ENCODE peak calls at places on chromosomes 13 and 19, in ten cellular contexts. One of them, this sample, is unnamed.

GRCh38 chr19:1063030-1063908 is 3.7 kb upstream of the ARHGAP45 start:
- DNase-seq in stimulated activated CD4-positive, alpha-beta T cell treated with anti-CD3 and anti-CD28 coated beads, Interleukin-4, amount 100 ng/mL, for 4 hours: no peak
- DNase-seq in PC-3: peak; percentile 29
- DNase-seq in activated CD4-positive, CD25-positive, alpha-beta regulatory T cell treated with anti-CD3 and anti-CD28 coated beads, Interleukin-2, amount 50 U/mL, for 72 hours: peak; percentile 67
- DNase-seq in DMS53: peak; percentile 56
- DNase-seq in NB4: peak; percentile 56
- DNase-seq in EL: no peak
- DNase-seq in stimulated activated CD8-positive, alpha-beta memory T cell treated with anti-CD3 and anti-CD28 coated beads, Interleukin-7, amount 100 ng/mL, for 48 hours: no peak
- DNase-seq in CD8-positive, alpha-beta memory T cell: peak; percentile 80
- DNase-seq in NCI-H526 treated with DMSO at 0.1 percent for 48 hours: no peak
- DNase-seq in this sample: peak; percentile 45

GRCh38 chr13:113786262-113786841 is 27.3 kb downstream of the TMEM255B start:
- DNase-seq in DMS53: no peak
- DNase-seq in NCI-H526 treated with DMSO at 0.1 percent for 48 hours: no peak
- DNase-seq in CD8-positive, alpha-beta memory T cell: no peak
- DNase-seq in EL: peak; percentile 78
- DNase-seq in activated CD4-positive, CD25-positive, alpha-beta regulatory T cell treated with anti-CD3 and anti-CD28 coated beads, Interleukin-2, amount 50 U/mL, for 72 hours: no peak
- DNase-seq in PC-3: peak; percentile 15
- DNase-seq in NB4: no peak
- DNase-seq in stimulated activated CD4-positive, alpha-beta T cell treated with anti-CD3 and anti-CD28 coated beads, Interleukin-4, amount 100 ng/mL, for 4 hours: no peak
- DNase-seq in stimulated activated CD8-positive, alpha-beta memory T cell treated with anti-CD3 and anti-CD28 coated beads, Interleukin-7, amount 100 ng/mL, for 48 hours: no peak
- DNase-seq in this sample: peak; percentile 80

GRCh38 chr13:111322001-111322915 is 1.8 kb downstream of the TEX29 start:
- DNase-seq in DMS53: no peak
- DNase-seq in NB4: no peak
- DNase-seq in NCI-H526 treated with DMSO at 0.1 percent for 48 hours: no peak
- DNase-seq in CD8-positive, alpha-beta memory T cell: no peak
- DNase-seq in PC-3: no peak
- DNase-seq in stimulated activated CD8-positive, alpha-beta memory T cell treated with anti-CD3 and anti-CD28 coated beads, Interleukin-7, amount 100 ng/mL, for 48 hours: no peak
- DNase-seq in stimulated activated CD4-positive, alpha-beta T cell treated with anti-CD3 and anti-CD28 coated beads, Interleukin-4, amount 100 ng/mL, for 4 hours: no peak
- DNase-seq in activated CD4-positive, CD25-positive, alpha-beta regulatory T cell treated with anti-CD3 and anti-CD28 coated beads, Interleukin-2, amount 50 U/mL, for 72 hours: no peak
- DNase-seq in EL: no peak
- DNase-seq in this sample: no peak

GRCh38 chr19:32830231-32831014 is 39.1 kb downstream of the SLC7A9 start:
- DNase-seq in DMS53: no peak
- DNase-seq in stimulated activated CD8-positive, alpha-beta memory T cell treated with anti-CD3 and anti-CD28 coated beads, Interleukin-7, amount 100 ng/mL, for 48 hours: no peak
- DNase-seq in CD8-positive, alpha-beta memory T cell: no peak
- DNase-seq in EL: peak; percentile 90
- DNase-seq in NB4: no peak
- DNase-seq in activated CD4-positive, CD25-positive, alpha-beta regulatory T cell treated with anti-CD3 and anti-CD28 coated beads, Interleukin-2, amount 50 U/mL, for 72 hours: no peak
- DNase-seq in stimulated activated CD4-positive, alpha-beta T cell treated with anti-CD3 and anti-CD28 coated beads, Interleukin-4, amount 100 ng/mL, for 4 hours: no peak
- DNase-seq in NCI-H526 treated with DMSO at 0.1 percent for 48 hours: no peak
- DNase-seq in PC-3: peak; percentile 25
- DNase-seq in this sample: peak; percentile 86

GRCh38 chr19:13120817-13121216 is 2.8 kb downstream of the NACC1 start:
- DNase-seq in DMS53: no peak
- DNase-seq in EL: peak; percentile 69
- DNase-seq in CD8-positive, alpha-beta memory T cell: no peak
- DNase-seq in stimulated activated CD4-positive, alpha-beta T cell treated with anti-CD3 and anti-CD28 coated beads, Interleukin-4, amount 100 ng/mL, for 4 hours: no peak
- DNase-seq in NCI-H526 treated with DMSO at 0.1 percent for 48 hours: no peak
- DNase-seq in PC-3: no peak
- DNase-seq in NB4: no peak
- DNase-seq in activated CD4-positive, CD25-positive, alpha-beta regulatory T cell treated with anti-CD3 and anti-CD28 coated beads, Interleukin-2, amount 50 U/mL, for 72 hours: no peak
- DNase-seq in stimulated activated CD8-positive, alpha-beta memory T cell treated with anti-CD3 and anti-CD28 coated beads, Interleukin-7, amount 100 ng/mL, for 48 hours: no peak
- DNase-seq in this sample: peak; percentile 86

GRCh38 chr13:30457306-30457891 is 8.3 kb downstream of the HMGB1 start:
- DNase-seq in CD8-positive, alpha-beta memory T cell: no peak
- DNase-seq in stimulated activated CD8-positive, alpha-beta memory T cell treated with anti-CD3 and anti-CD28 coated beads, Interleukin-7, amount 100 ng/mL, for 48 hours: no peak
- DNase-seq in stimulated activated CD4-positive, alpha-beta T cell treated with anti-CD3 and anti-CD28 coated beads, Interleukin-4, amount 100 ng/mL, for 4 hours: no peak
- DNase-seq in EL: no peak
- DNase-seq in DMS53: peak; percentile 25
- DNase-seq in NB4: peak; percentile 31
- DNase-seq in activated CD4-positive, CD25-positive, alpha-beta regulatory T cell treated with anti-CD3 and anti-CD28 coated beads, Interleukin-2, amount 50 U/mL, for 72 hours: no peak
- DNase-seq in NCI-H526 treated with DMSO at 0.1 percent for 48 hours: no peak
- DNase-seq in PC-3: no peak
- DNase-seq in this sample: no peak

GRCh38 chr13:22235285-22235949 is 564.5 kb downstream of the FGF9 start:
- DNase-seq in EL: no peak
- DNase-seq in stimulated activated CD4-positive, alpha-beta T cell treated with anti-CD3 and anti-CD28 coated beads, Interleukin-4, amount 100 ng/mL, for 4 hours: peak; percentile 3
- DNase-seq in NB4: no peak
- DNase-seq in activated CD4-positive, CD25-positive, alpha-beta regulatory T cell treated with anti-CD3 and anti-CD28 coated beads, Interleukin-2, amount 50 U/mL, for 72 hours: no peak
- DNase-seq in PC-3: no peak
- DNase-seq in NCI-H526 treated with DMSO at 0.1 percent for 48 hours: no peak
- DNase-seq in CD8-positive, alpha-beta memory T cell: no peak
- DNase-seq in stimulated activated CD8-positive, alpha-beta memory T cell treated with anti-CD3 and anti-CD28 coated beads, Interleukin-7, amount 100 ng/mL, for 48 hours: no peak
- DNase-seq in DMS53: no peak
- DNase-seq in this sample: no peak

GRCh38 chr13:78600317-78600899 is 2.9 kb downstream of the POU4F1 start:
- DNase-seq in stimulated activated CD4-positive, alpha-beta T cell treated with anti-CD3 and anti-CD28 coated beads, Interleukin-4, amount 100 ng/mL, for 4 hours: no peak
- DNase-seq in EL: no peak
- DNase-seq in DMS53: no peak
- DNase-seq in stimulated activated CD8-positive, alpha-beta memory T cell treated with anti-CD3 and anti-CD28 coated beads, Interleukin-7, amount 100 ng/mL, for 48 hours: no peak
- DNase-seq in CD8-positive, alpha-beta memory T cell: no peak
- DNase-seq in NB4: no peak
- DNase-seq in activated CD4-positive, CD25-positive, alpha-beta regulatory T cell treated with anti-CD3 and anti-CD28 coated beads, Interleukin-2, amount 50 U/mL, for 72 hours: no peak
- DNase-seq in NCI-H526 treated with DMSO at 0.1 percent for 48 hours: no peak
- DNase-seq in PC-3: no peak
- DNase-seq in this sample: no peak

GRCh38 chr13:75357576-75358295 is 124.2 kb downstream of the TBC1D4 start:
- DNase-seq in DMS53: peak; percentile 41
- DNase-seq in NB4: peak; percentile 64
- DNase-seq in stimulated activated CD4-positive, alpha-beta T cell treated with anti-CD3 and anti-CD28 coated beads, Interleukin-4, amount 100 ng/mL, for 4 hours: peak; percentile 39
- DNase-seq in EL: peak; percentile 76
- DNase-seq in PC-3: peak; percentile 76
- DNase-seq in NCI-H526 treated with DMSO at 0.1 percent for 48 hours: peak; percentile 38
- DNase-seq in activated CD4-positive, CD25-positive, alpha-beta regulatory T cell treated with anti-CD3 and anti-CD28 coated beads, Interleukin-2, amount 50 U/mL, for 72 hours: no peak
- DNase-seq in stimulated activated CD8-positive, alpha-beta memory T cell treated with anti-CD3 and anti-CD28 coated beads, Interleukin-7, amount 100 ng/mL, for 48 hours: no peak
- DNase-seq in CD8-positive, alpha-beta memory T cell: peak; percentile 58
- DNase-seq in this sample: peak; percentile 81

GRCh38 chr19:19422156-19422555 is 16.7 kb downstream of the GATAD2A start:
- DNase-seq in stimulated activated CD4-positive, alpha-beta T cell treated with anti-CD3 and anti-CD28 coated beads, Interleukin-4, amount 100 ng/mL, for 4 hours: no peak
- DNase-seq in activated CD4-positive, CD25-positive, alpha-beta regulatory T cell treated with anti-CD3 and anti-CD28 coated beads, Interleukin-2, amount 50 U/mL, for 72 hours: no peak
- DNase-seq in CD8-positive, alpha-beta memory T cell: no peak
- DNase-seq in stimulated activated CD8-positive, alpha-beta memory T cell treated with anti-CD3 and anti-CD28 coated beads, Interleukin-7, amount 100 ng/mL, for 48 hours: no peak
- DNase-seq in EL: no peak
- DNase-seq in NB4: no peak
- DNase-seq in NCI-H526 treated with DMSO at 0.1 percent for 48 hours: no peak
- DNase-seq in DMS53: no peak
- DNase-seq in PC-3: no peak
- DNase-seq in this sample: no peak

GRCh38 chr19:37983153-37983552 is 76.1 kb downstream of the SIPA1L3 start:
- DNase-seq in NB4: no peak
- DNase-seq in activated CD4-positive, CD25-positive, alpha-beta regulatory T cell treated with anti-CD3 and anti-CD28 coated beads, Interleukin-2, amount 50 U/mL, for 72 hours: no peak
- DNase-seq in DMS53: no peak
- DNase-seq in stimulated activated CD8-positive, alpha-beta memory T cell treated with anti-CD3 and anti-CD28 coated beads, Interleukin-7, amount 100 ng/mL, for 48 hours: no peak
- DNase-seq in CD8-positive, alpha-beta memory T cell: no peak
- DNase-seq in PC-3: no peak
- DNase-seq in stimulated activated CD4-positive, alpha-beta T cell treated with anti-CD3 and anti-CD28 coated beads, Interleukin-4, amount 100 ng/mL, for 4 hours: no peak
- DNase-seq in NCI-H526 treated with DMSO at 0.1 percent for 48 hours: no peak
- DNase-seq in EL: no peak
- DNase-seq in this sample: no peak

GRCh38 chr19:38970664-38971532 is 4.6 kb downstream of the FBXO17 start:
- DNase-seq in DMS53: no peak
- DNase-seq in PC-3: no peak
- DNase-seq in stimulated activated CD4-positive, alpha-beta T cell treated with anti-CD3 and anti-CD28 coated beads, Interleukin-4, amount 100 ng/mL, for 4 hours: no peak
- DNase-seq in stimulated activated CD8-positive, alpha-beta memory T cell treated with anti-CD3 and anti-CD28 coated beads, Interleukin-7, amount 100 ng/mL, for 48 hours: no peak
- DNase-seq in NCI-H526 treated with DMSO at 0.1 percent for 48 hours: no peak
- DNase-seq in CD8-positive, alpha-beta memory T cell: no peak
- DNase-seq in NB4: peak; percentile 49
- DNase-seq in EL: no peak
- DNase-seq in activated CD4-positive, CD25-positive, alpha-beta regulatory T cell treated with anti-CD3 and anti-CD28 coated beads, Interleukin-2, amount 50 U/mL, for 72 hours: no peak
- DNase-seq in this sample: peak; percentile 11

GRCh38 chr13:45179428-45179827 is 21.4 kb downstream of the KCTD4 start:
- DNase-seq in NB4: no peak
- DNase-seq in stimulated activated CD8-positive, alpha-beta memory T cell treated with anti-CD3 and anti-CD28 coated beads, Interleukin-7, amount 100 ng/mL, for 48 hours: no peak
- DNase-seq in CD8-positive, alpha-beta memory T cell: no peak
- DNase-seq in stimulated activated CD4-positive, alpha-beta T cell treated with anti-CD3 and anti-CD28 coated beads, Interleukin-4, amount 100 ng/mL, for 4 hours: no peak
- DNase-seq in NCI-H526 treated with DMSO at 0.1 percent for 48 hours: no peak
- DNase-seq in PC-3: no peak
- DNase-seq in EL: peak; percentile 38
- DNase-seq in activated CD4-positive, CD25-positive, alpha-beta regulatory T cell treated with anti-CD3 and anti-CD28 coated beads, Interleukin-2, amount 50 U/mL, for 72 hours: no peak
- DNase-seq in DMS53: no peak
- DNase-seq in this sample: no peak

GRCh38 chr19:18859676-18860301 is 28.0 kb downstream of the UPF1 start:
- DNase-seq in stimulated activated CD8-positive, alpha-beta memory T cell treated with anti-CD3 and anti-CD28 coated beads, Interleukin-7, amount 100 ng/mL, for 48 hours: no peak
- DNase-seq in NB4: no peak
- DNase-seq in stimulated activated CD4-positive, alpha-beta T cell treated with anti-CD3 and anti-CD28 coated beads, Interleukin-4, amount 100 ng/mL, for 4 hours: no peak
- DNase-seq in NCI-H526 treated with DMSO at 0.1 percent for 48 hours: no peak
- DNase-seq in activated CD4-positive, CD25-positive, alpha-beta regulatory T cell treated with anti-CD3 and anti-CD28 coated beads, Interleukin-2, amount 50 U/mL, for 72 hours: no peak
- DNase-seq in PC-3: no peak
- DNase-seq in DMS53: no peak
- DNase-seq in EL: no peak
- DNase-seq in CD8-positive, alpha-beta memory T cell: no peak
- DNase-seq in this sample: no peak

GRCh38 chr13:76980075-76980718 is 11.7 kb upstream of the CLN5 start:
- DNase-seq in EL: peak; percentile 51
- DNase-seq in NCI-H526 treated with DMSO at 0.1 percent for 48 hours: peak; percentile 77
- DNase-seq in PC-3: peak; percentile 71
- DNase-seq in CD8-positive, alpha-beta memory T cell: peak; percentile 86
- DNase-seq in stimulated activated CD8-positive, alpha-beta memory T cell treated with anti-CD3 and anti-CD28 coated beads, Interleukin-7, amount 100 ng/mL, for 48 hours: peak; percentile 66
- DNase-seq in stimulated activated CD4-positive, alpha-beta T cell treated with anti-CD3 and anti-CD28 coated beads, Interleukin-4, amount 100 ng/mL, for 4 hours: peak; percentile 91
- DNase-seq in NB4: peak; percentile 76
- DNase-seq in DMS53: peak; percentile 60
- DNase-seq in activated CD4-positive, CD25-positive, alpha-beta regulatory T cell treated with anti-CD3 and anti-CD28 coated beads, Interleukin-2, amount 50 U/mL, for 72 hours: peak; percentile 92
- DNase-seq in this sample: peak; percentile 72

GRCh38 chr19:12648088-12648487 is 18.5 kb downstream of the MAN2B1 start:
- DNase-seq in NCI-H526 treated with DMSO at 0.1 percent for 48 hours: no peak
- DNase-seq in NB4: no peak
- DNase-seq in stimulated activated CD4-positive, alpha-beta T cell treated with anti-CD3 and anti-CD28 coated beads, Interleukin-4, amount 100 ng/mL, for 4 hours: no peak
- DNase-seq in CD8-positive, alpha-beta memory T cell: no peak
- DNase-seq in PC-3: no peak
- DNase-seq in stimulated activated CD8-positive, alpha-beta memory T cell treated with anti-CD3 and anti-CD28 coated beads, Interleukin-7, amount 100 ng/mL, for 48 hours: no peak
- DNase-seq in EL: no peak
- DNase-seq in activated CD4-positive, CD25-positive, alpha-beta regulatory T cell treated with anti-CD3 and anti-CD28 coated beads, Interleukin-2, amount 50 U/mL, for 72 hours: no peak
- DNase-seq in DMS53: peak; percentile 79
- DNase-seq in this sample: no peak

GRCh38 chr13:100895656-100896055 is 221.1 kb upstream of the TMTC4 start:
- DNase-seq in activated CD4-positive, CD25-positive, alpha-beta regulatory T cell treated with anti-CD3 and anti-CD28 coated beads, Interleukin-2, amount 50 U/mL, for 72 hours: no peak
- DNase-seq in DMS53: no peak
- DNase-seq in CD8-positive, alpha-beta memory T cell: no peak
- DNase-seq in NCI-H526 treated with DMSO at 0.1 percent for 48 hours: no peak
- DNase-seq in EL: no peak
- DNase-seq in PC-3: no peak
- DNase-seq in NB4: no peak
- DNase-seq in stimulated activated CD8-positive, alpha-beta memory T cell treated with anti-CD3 and anti-CD28 coated beads, Interleukin-7, amount 100 ng/mL, for 48 hours: no peak
- DNase-seq in stimulated activated CD4-positive, alpha-beta T cell treated with anti-CD3 and anti-CD28 coated beads, Interleukin-4, amount 100 ng/mL, for 4 hours: no peak
- DNase-seq in this sample: no peak

GRCh38 chr13:91664036-91664435 is 265.6 kb downstream of the GPC5 start:
- DNase-seq in NCI-H526 treated with DMSO at 0.1 percent for 48 hours: no peak
- DNase-seq in stimulated activated CD8-positive, alpha-beta memory T cell treated with anti-CD3 and anti-CD28 coated beads, Interleukin-7, amount 100 ng/mL, for 48 hours: no peak
- DNase-seq in stimulated activated CD4-positive, alpha-beta T cell treated with anti-CD3 and anti-CD28 coated beads, Interleukin-4, amount 100 ng/mL, for 4 hours: no peak
- DNase-seq in NB4: no peak
- DNase-seq in CD8-positive, alpha-beta memory T cell: no peak
- DNase-seq in DMS53: no peak
- DNase-seq in PC-3: peak; percentile 1
- DNase-seq in EL: no peak
- DNase-seq in activated CD4-positive, CD25-positive, alpha-beta regulatory T cell treated with anti-CD3 and anti-CD28 coated beads, Interleukin-2, amount 50 U/mL, for 72 hours: no peak
- DNase-seq in this sample: no peak

GRCh38 chr19:43773725-43774102 is 7.1 kb downstream of the KCNN4 start:
- DNase-seq in NB4: no peak
- DNase-seq in DMS53: no peak
- DNase-seq in EL: no peak
- DNase-seq in NCI-H526 treated with DMSO at 0.1 percent for 48 hours: no peak
- DNase-seq in activated CD4-positive, CD25-positive, alpha-beta regulatory T cell treated with anti-CD3 and anti-CD28 coated beads, Interleukin-2, amount 50 U/mL, for 72 hours: no peak
- DNase-seq in stimulated activated CD4-positive, alpha-beta T cell treated with anti-CD3 and anti-CD28 coated beads, Interleukin-4, amount 100 ng/mL, for 4 hours: no peak
- DNase-seq in stimulated activated CD8-positive, alpha-beta memory T cell treated with anti-CD3 and anti-CD28 coated beads, Interleukin-7, amount 100 ng/mL, for 48 hours: no peak
- DNase-seq in PC-3: no peak
- DNase-seq in CD8-positive, alpha-beta memory T cell: no peak
- DNase-seq in this sample: no peak

GRCh38 chr19:47512183-47512947 is 2.5 kb downstream of the NAPA start:
- DNase-seq in stimulated activated CD8-positive, alpha-beta memory T cell treated with anti-CD3 and anti-CD28 coated beads, Interleukin-7, amount 100 ng/mL, for 48 hours: no peak
- DNase-seq in PC-3: peak; percentile 37
- DNase-seq in NCI-H526 treated with DMSO at 0.1 percent for 48 hours: no peak
- DNase-seq in EL: peak; percentile 53
- DNase-seq in DMS53: peak; percentile 70
- DNase-seq in CD8-positive, alpha-beta memory T cell: no peak
- DNase-seq in stimulated activated CD4-positive, alpha-beta T cell treated with anti-CD3 and anti-CD28 coated beads, Interleukin-4, amount 100 ng/mL, for 4 hours: no peak
- DNase-seq in NB4: peak; percentile 48
- DNase-seq in activated CD4-positive, CD25-positive, alpha-beta regulatory T cell treated with anti-CD3 and anti-CD28 coated beads, Interleukin-2, amount 50 U/mL, for 72 hours: no peak
- DNase-seq in this sample: peak; percentile 32

GRCh38 chr19:6678690-6679109 is 8.7 kb upstream of the TNFSF14 start:
- DNase-seq in stimulated activated CD4-positive, alpha-beta T cell treated with anti-CD3 and anti-CD28 coated beads, Interleukin-4, amount 100 ng/mL, for 4 hours: peak; percentile 56
- DNase-seq in NB4: no peak
- DNase-seq in NCI-H526 treated with DMSO at 0.1 percent for 48 hours: no peak
- DNase-seq in DMS53: no peak
- DNase-seq in CD8-positive, alpha-beta memory T cell: no peak
- DNase-seq in activated CD4-positive, CD25-positive, alpha-beta regulatory T cell treated with anti-CD3 and anti-CD28 coated beads, Interleukin-2, amount 50 U/mL, for 72 hours: peak; percentile 62
- DNase-seq in stimulated activated CD8-positive, alpha-beta memory T cell treated with anti-CD3 and anti-CD28 coated beads, Interleukin-7, amount 100 ng/mL, for 48 hours: no peak
- DNase-seq in PC-3: peak; percentile 79
- DNase-seq in EL: peak; percentile 23
- DNase-seq in this sample: peak; percentile 77

GRCh38 chr19:36136975-36137686 is 2.7 kb upstream of the CAPNS1 start:
- DNase-seq in NB4: no peak
- DNase-seq in NCI-H526 treated with DMSO at 0.1 percent for 48 hours: no peak
- DNase-seq in stimulated activated CD8-positive, alpha-beta memory T cell treated with anti-CD3 and anti-CD28 coated beads, Interleukin-7, amount 100 ng/mL, for 48 hours: no peak
- DNase-seq in CD8-positive, alpha-beta memory T cell: no peak
- DNase-seq in EL: peak; percentile 78
- DNase-seq in activated CD4-positive, CD25-positive, alpha-beta regulatory T cell treated with anti-CD3 and anti-CD28 coated beads, Interleukin-2, amount 50 U/mL, for 72 hours: no peak
- DNase-seq in DMS53: peak; percentile 89
- DNase-seq in stimulated activated CD4-positive, alpha-beta T cell treated with anti-CD3 and anti-CD28 coated beads, Interleukin-4, amount 100 ng/mL, for 4 hours: no peak
- DNase-seq in PC-3: peak; percentile 91
- DNase-seq in this sample: peak; percentile 64

GRCh38 chr19:46571495-46571894 is 29.6 kb upstream of the CALM3 start:
- DNase-seq in EL: no peak
- DNase-seq in DMS53: peak; percentile 78
- DNase-seq in stimulated activated CD4-positive, alpha-beta T cell treated with anti-CD3 and anti-CD28 coated beads, Interleukin-4, amount 100 ng/mL, for 4 hours: no peak
- DNase-seq in PC-3: peak; percentile 38
- DNase-seq in stimulated activated CD8-positive, alpha-beta memory T cell treated with anti-CD3 and anti-CD28 coated beads, Interleukin-7, amount 100 ng/mL, for 48 hours: no peak
- DNase-seq in NCI-H526 treated with DMSO at 0.1 percent for 48 hours: no peak
- DNase-seq in CD8-positive, alpha-beta memory T cell: no peak
- DNase-seq in activated CD4-positive, CD25-positive, alpha-beta regulatory T cell treated with anti-CD3 and anti-CD28 coated beads, Interleukin-2, amount 50 U/mL, for 72 hours: no peak
- DNase-seq in NB4: peak; percentile 70
- DNase-seq in this sample: peak; percentile 46

GRCh38 chr19:35555301-35556005 is 8.0 kb downstream of the ATP4A start:
- DNase-seq in NCI-H526 treated with DMSO at 0.1 percent for 48 hours: peak; percentile 47
- DNase-seq in CD8-positive, alpha-beta memory T cell: no peak
- DNase-seq in NB4: peak; percentile 38
- DNase-seq in PC-3: peak; percentile 25
- DNase-seq in DMS53: peak; percentile 74
- DNase-seq in activated CD4-positive, CD25-positive, alpha-beta regulatory T cell treated with anti-CD3 and anti-CD28 coated beads, Interleukin-2, amount 50 U/mL, for 72 hours: no peak
- DNase-seq in stimulated activated CD4-positive, alpha-beta T cell treated with anti-CD3 and anti-CD28 coated beads, Interleukin-4, amount 100 ng/mL, for 4 hours: no peak
- DNase-seq in stimulated activated CD8-positive, alpha-beta memory T cell treated with anti-CD3 and anti-CD28 coated beads, Interleukin-7, amount 100 ng/mL, for 48 hours: no peak
- DNase-seq in EL: peak; percentile 49
- DNase-seq in this sample: peak; percentile 64

GRCh38 chr19:51552996-51553725 is 17.9 kb upstream of the ZNF175 start:
- DNase-seq in CD8-positive, alpha-beta memory T cell: no peak
- DNase-seq in activated CD4-positive, CD25-positive, alpha-beta regulatory T cell treated with anti-CD3 and anti-CD28 coated beads, Interleukin-2, amount 50 U/mL, for 72 hours: no peak
- DNase-seq in NB4: peak; percentile 79
- DNase-seq in NCI-H526 treated with DMSO at 0.1 percent for 48 hours: no peak
- DNase-seq in stimulated activated CD4-positive, alpha-beta T cell treated with anti-CD3 and anti-CD28 coated beads, Interleukin-4, amount 100 ng/mL, for 4 hours: peak; percentile 46
- DNase-seq in stimulated activated CD8-positive, alpha-beta memory T cell treated with anti-CD3 and anti-CD28 coated beads, Interleukin-7, amount 100 ng/mL, for 48 hours: no peak
- DNase-seq in DMS53: peak; percentile 31
- DNase-seq in PC-3: peak; percentile 84
- DNase-seq in EL: peak; percentile 58
- DNase-seq in this sample: peak; percentile 64

GRCh38 chr19:40908981-40909380 is 26.9 kb upstream of the CYP2A7 start:
- DNase-seq in stimulated activated CD8-positive, alpha-beta memory T cell treated with anti-CD3 and anti-CD28 coated beads, Interleukin-7, amount 100 ng/mL, for 48 hours: no peak
- DNase-seq in DMS53: peak; percentile 23
- DNase-seq in NB4: peak; percentile 42
- DNase-seq in NCI-H526 treated with DMSO at 0.1 percent for 48 hours: no peak
- DNase-seq in CD8-positive, alpha-beta memory T cell: no peak
- DNase-seq in PC-3: peak; percentile 58
- DNase-seq in activated CD4-positive, CD25-positive, alpha-beta regulatory T cell treated with anti-CD3 and anti-CD28 coated beads, Interleukin-2, amount 50 U/mL, for 72 hours: no peak
- DNase-seq in stimulated activated CD4-positive, alpha-beta T cell treated with anti-CD3 and anti-CD28 coated beads, Interleukin-4, amount 100 ng/mL, for 4 hours: peak; percentile 13
- DNase-seq in EL: no peak
- DNase-seq in this sample: no peak

GRCh38 chr19:38031423-38031770 is 124.4 kb downstream of the SIPA1L3 start:
- DNase-seq in CD8-positive, alpha-beta memory T cell: no peak
- DNase-seq in activated CD4-positive, CD25-positive, alpha-beta regulatory T cell treated with anti-CD3 and anti-CD28 coated beads, Interleukin-2, amount 50 U/mL, for 72 hours: no peak
- DNase-seq in NB4: no peak
- DNase-seq in stimulated activated CD8-positive, alpha-beta memory T cell treated with anti-CD3 and anti-CD28 coated beads, Interleukin-7, amount 100 ng/mL, for 48 hours: no peak
- DNase-seq in DMS53: no peak
- DNase-seq in PC-3: peak; percentile 14
- DNase-seq in stimulated activated CD4-positive, alpha-beta T cell treated with anti-CD3 and anti-CD28 coated beads, Interleukin-4, amount 100 ng/mL, for 4 hours: no peak
- DNase-seq in EL: peak; percentile 65
- DNase-seq in NCI-H526 treated with DMSO at 0.1 percent for 48 hours: no peak
- DNase-seq in this sample: peak; percentile 88

GRCh38 chr13:89204435-89204834 is 1533.3 kb downstream of the SLITRK5 start:
- DNase-seq in CD8-positive, alpha-beta memory T cell: no peak
- DNase-seq in activated CD4-positive, CD25-positive, alpha-beta regulatory T cell treated with anti-CD3 and anti-CD28 coated beads, Interleukin-2, amount 50 U/mL, for 72 hours: no peak
- DNase-seq in NCI-H526 treated with DMSO at 0.1 percent for 48 hours: no peak
- DNase-seq in DMS53: no peak
- DNase-seq in PC-3: no peak
- DNase-seq in EL: no peak
- DNase-seq in stimulated activated CD4-positive, alpha-beta T cell treated with anti-CD3 and anti-CD28 coated beads, Interleukin-4, amount 100 ng/mL, for 4 hours: no peak
- DNase-seq in NB4: no peak
- DNase-seq in stimulated activated CD8-positive, alpha-beta memory T cell treated with anti-CD3 and anti-CD28 coated beads, Interleukin-7, amount 100 ng/mL, for 48 hours: no peak
- DNase-seq in this sample: no peak